ENCODE peak calls at places on chromosomes 7 and 10, in nine cellular contexts. P is A673, C is fibroblast of lung, A is choroid plexus epithelial cell, M is heart left ventricle, G is GM06990, N is Peyer's patch, V is endothelial cell, E is uterus. W is an unnamed sample.

GRCh38 chr7:29177963-29178612 is 16.5 kb upstream of the CHN2 start:
- DNase-seq in M (peak), P (no peak), G (no peak), N (peak), E (peak), A (peak), C (peak), V (no peak), W (peak)

GRCh38 chr7:47688311-47689100 is 106.6 kb upstream of the TNS3 start:
- DNase-seq in N (no peak), E (no peak), A (no peak), P (no peak), C (no peak), G (no peak), V (no peak), M (no peak), W (no peak)

GRCh38 chr7:159017741-159018140 is 126.9 kb downstream of the VIPR2 start:
- DNase-seq in P (no peak), N (no peak), E (no peak), V (no peak), C (no peak), A (no peak), M (no peak), G (no peak), W (peak)

GRCh38 chr10:15804109-15804508 is 56.2 kb downstream of the MINDY3 start:
- DNase-seq in E (no peak), A (no peak), C (no peak), M (no peak), G (no peak), N (no peak), V (no peak), P (no peak), W (no peak)

GRCh38 chr7:156139112-156139511 is 326.8 kb upstream of the SHH start:
- DNase-seq in G (no peak), C (no peak), M (no peak), E (no peak), V (no peak), N (no peak), P (no peak), A (no peak), W (no peak)

GRCh38 chr10:24428410-24428782 is 219.5 kb downstream of the KIAA1217 start:
- DNase-seq in A (peak), C (peak), V (no peak), E (no peak), M (no peak), G (no peak), N (no peak), P (no peak), W (no peak)

GRCh38 chr7:131471605-131472004 is 84.8 kb downstream of the PODXL start:
- DNase-seq in C (no peak), N (no peak), A (peak), V (no peak), G (no peak), E (no peak), P (no peak), M (no peak), W (no peak)

GRCh38 chr10:97498841-97499560 is at the start of gene UBTD1:
- DNase-seq in N (peak), V (peak), G (peak), C (peak), P (peak), M (peak), E (peak), A (peak), W (peak)

GRCh38 chr7:67621704-67622103 is 625.1 kb downstream of the TYW1 start:
- DNase-seq in E (no peak), A (no peak), N (no peak), G (no peak), P (no peak), M (no peak), V (no peak), C (no peak), W (no peak)

GRCh38 chr7:55426676-55427075 is 61.5 kb downstream of the LANCL2 start:
- DNase-seq in M (no peak), G (no peak), N (no peak), C (no peak), P (no peak), V (no peak), E (no peak), A (no peak), W (no peak)

GRCh38 chr7:142714375-142714774 is 34.9 kb upstream of the PRSS1 start:
- DNase-seq in A (no peak), C (no peak), V (peak), G (no peak), P (no peak), E (no peak), N (peak), M (no peak), W (peak)

GRCh38 chr10:25048463-25048862 is 32.1 kb downstream of the THNSL1 start:
- DNase-seq in E (no peak), G (no peak), M (peak), A (no peak), V (no peak), P (no peak), C (peak), N (peak), W (no peak)

GRCh38 chr7:101163281-101164070 is 1.9 kb downstream of the VGF start:
- DNase-seq in V (no peak), P (peak), A (no peak), C (no peak), M (no peak), N (no peak), E (no peak), G (peak), W (no peak)

GRCh38 chr10:90871279-90871760 is 454 bp upstream of the RPP30 start:
- DNase-seq in V (peak), G (peak), C (peak), E (peak), M (peak), A (peak), P (peak), N (peak), W (peak)

GRCh38 chr7:111763221-111763791 is 201.0 kb upstream of the IMMP2L start:
- DNase-seq in G (no peak), C (peak), N (no peak), V (peak), P (peak), M (no peak), E (no peak), A (peak), W (peak)

GRCh38 chr10:129602938-129603520 is 136.0 kb downstream of the MGMT start:
- DNase-seq in E (no peak), C (no peak), A (no peak), M (no peak), P (no peak), V (no peak), G (no peak), N (no peak), W (no peak)

GRCh38 chr7:151808296-151809155 is 68.4 kb downstream of the PRKAG2 start:
- DNase-seq in C (peak), M (no peak), A (no peak), N (peak), P (peak), G (no peak), E (no peak), V (no peak), W (no peak)

GRCh38 chr7:75565129-75565528 is 73.0 kb downstream of the SPDYE5 start:
- DNase-seq in M (peak), C (peak), P (no peak), A (peak), G (no peak), V (no peak), E (peak), N (no peak), W (no peak)

GRCh38 chr10:6141296-6142151 is 52.7 kb downstream of the RBM17 start:
- DNase-seq in N (no peak), E (no peak), P (no peak), V (no peak), G (peak), C (peak), M (no peak), A (peak), W (peak)

GRCh38 chr7:471866-472639 is 47.6 kb downstream of the PDGFA start:
- DNase-seq in E (peak), P (peak), M (peak), C (peak), A (peak), V (no peak), G (no peak), N (peak), W (peak)

GRCh38 chr7:5276611-5277010 is 6.1 kb upstream of the SLC29A4 start:
- DNase-seq in A (no peak), M (no peak), N (no peak), C (no peak), P (no peak), E (no peak), G (no peak), V (no peak), W (no peak)

GRCh38 chr7:159147687-159148086 is 3.0 kb upstream of the VIPR2 start:
- DNase-seq in N (no peak), M (no peak), A (no peak), E (no peak), G (no peak), P (no peak), V (no peak), C (no peak), W (no peak)

GRCh38 chr10:58237014-58237830 is 30.5 kb downstream of the IPMK start:
- DNase-seq in N (no peak), C (peak), P (peak), V (no peak), E (no peak), M (no peak), A (peak), G (no peak), W (no peak)

GRCh38 chr7:155340071-155340531 is 42.4 kb downstream of the INSIG1 start:
- DNase-seq in G (no peak), C (no peak), V (no peak), E (no peak), A (no peak), P (no peak), N (no peak), M (no peak), W (no peak)

DNA sequence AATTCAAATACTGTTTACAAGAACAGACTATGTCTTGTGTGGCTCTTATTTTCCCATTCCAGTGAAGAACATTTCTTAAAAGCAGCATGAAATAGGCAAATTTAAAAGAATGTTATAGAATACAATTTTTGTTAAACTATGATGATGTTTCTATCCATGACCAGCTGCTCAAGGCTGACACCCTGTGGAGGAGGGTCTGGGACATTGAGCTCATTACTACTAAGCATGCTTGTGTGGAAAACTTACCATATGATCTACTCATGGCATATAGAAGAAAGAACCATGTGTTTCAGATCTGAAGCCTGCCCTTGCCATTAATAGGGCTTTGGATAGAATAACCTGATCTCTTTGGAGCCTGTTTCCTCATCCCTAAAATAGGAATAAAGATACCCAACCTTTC is 125.0 kb downstream of the FOXP2 start:
- DNase-seq in E (no peak), N (no peak), A (peak), C (no peak), G (no peak), V (peak), M (no peak), P (peak), W (peak)
- TF ChIP-seq CTCF in E (no peak), N (no peak), A (peak), C (peak), G (no peak), V (no peak), M (peak), P (peak), W (no peak)

GRCh38 chr7:21253740-21254687 is 173.9 kb upstream of the SP4 start:
- DNase-seq in C (peak), N (peak), G (no peak), V (peak), A (peak), M (peak), P (peak), E (no peak), W (peak)

GRCh38 chr7:21256310-21256877 is 171.5 kb upstream of the SP4 start:
- DNase-seq in N (no peak), A (peak), G (no peak), V (peak), P (peak), E (no peak), C (peak), M (no peak), W (peak)

GRCh38 chr7:21251166-21251806 is 176.6 kb upstream of the SP4 start:
- DNase-seq in C (no peak), A (no peak), V (no peak), N (peak), P (no peak), E (no peak), G (no peak), M (no peak), W (no peak)
- TF ChIP-seq CTCF in C (no peak), A (no peak), V (no peak), N (no peak), P (no peak), E (no peak), G (no peak), M (no peak), W (no peak)

DNA sequence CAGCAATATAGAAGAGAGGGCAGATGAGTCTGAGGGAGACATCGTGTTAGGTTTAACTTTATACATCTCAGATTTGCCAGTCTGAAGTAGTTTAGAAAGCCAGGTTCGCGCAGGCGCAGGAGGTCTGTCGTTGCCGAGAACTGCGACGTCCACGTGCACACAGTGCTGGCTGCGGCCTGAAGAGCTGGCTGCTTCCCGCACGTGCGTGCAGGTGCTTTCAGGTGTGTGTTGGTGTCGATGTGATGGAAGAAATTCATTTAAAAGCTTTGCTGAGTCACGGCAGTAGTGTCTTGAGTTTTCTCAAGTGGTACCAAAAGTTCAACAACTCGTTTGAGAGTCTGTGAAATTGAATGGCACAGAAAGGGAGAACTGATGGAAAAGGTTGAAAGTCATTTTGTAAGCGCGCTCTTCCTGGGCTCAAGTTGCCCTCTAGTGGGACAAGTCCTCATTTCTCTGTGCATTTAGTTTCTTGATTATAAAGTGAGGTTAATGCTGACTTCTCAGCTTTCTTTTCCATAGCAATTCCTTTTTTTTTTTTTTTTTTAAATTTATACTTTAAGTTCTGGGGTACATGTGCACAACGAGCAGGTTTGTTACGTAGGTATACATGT is 18.7 kb downstream of the WDR37 start:
- DNase-seq in M (no peak), N (no peak), P (peak), C (no peak), G (no peak), E (no peak), A (peak), V (no peak), W (no peak)
- TF ChIP-seq CTCF in M (no peak), N (no peak), P (peak), C (peak), G (peak), E (no peak), A (peak), V (no peak), W (peak)

GRCh38 chr7:84490661-84491060 is 296.1 kb upstream of the SEMA3A start:
- DNase-seq in E (no peak), M (no peak), P (no peak), V (no peak), C (peak), N (no peak), G (no peak), A (peak), W (no peak)
- TF ChIP-seq CTCF in E (no peak), M (no peak), P (peak), V (no peak), C (no peak), N (no peak), G (no peak), A (peak), W (no peak)

DNA sequence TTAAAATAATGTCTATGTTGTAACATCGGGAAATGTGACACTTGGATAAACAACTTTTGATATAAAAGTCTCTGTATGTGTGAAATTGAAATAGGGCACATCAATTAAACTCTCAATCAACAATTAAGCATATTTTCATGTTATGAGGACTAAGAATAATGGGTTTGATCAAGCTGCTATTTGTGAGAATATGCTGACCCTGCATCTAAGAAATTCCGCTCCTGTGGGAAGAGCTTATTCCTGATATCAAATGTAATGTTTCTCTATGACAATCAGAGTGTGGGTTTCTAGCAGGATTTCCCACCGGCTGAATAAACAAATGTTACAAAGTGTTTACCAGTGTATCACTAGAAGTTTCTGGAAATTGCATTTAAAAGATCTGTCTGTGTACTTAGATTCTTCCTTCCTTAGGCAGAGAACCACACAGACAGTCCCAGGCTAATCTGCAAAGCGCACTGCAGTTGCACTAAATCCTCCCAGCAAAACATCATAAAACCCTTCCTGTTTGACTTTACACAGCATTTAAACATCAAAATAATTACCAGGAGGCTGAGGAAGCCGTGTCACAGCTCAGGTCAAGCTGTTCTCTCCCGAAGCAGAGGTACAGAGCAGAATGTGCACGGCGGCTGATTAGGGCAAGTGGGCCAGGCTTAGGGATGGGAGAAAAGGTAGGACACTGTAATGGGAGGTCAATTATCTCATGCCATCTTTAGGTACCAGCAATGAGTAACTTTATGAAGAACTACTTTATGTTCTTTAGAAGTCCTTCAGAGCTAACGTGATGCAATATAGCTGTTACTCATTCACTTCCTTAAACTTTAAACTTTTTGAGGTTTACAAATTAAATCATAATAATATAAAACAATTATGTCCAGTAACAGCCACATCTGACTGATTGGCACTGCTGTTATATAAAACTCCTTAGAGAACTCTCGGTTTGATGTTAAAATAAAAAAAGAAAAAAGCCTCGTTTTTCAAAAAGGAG is 109.1 kb upstream of the CTTNBP2 start:
- DNase-seq in E (peak), P (peak), M (no peak), G (no peak), C (no peak), N (no peak), A (peak), V (no peak), W (no peak)
- TF ChIP-seq CTCF in E (no peak), P (no peak), M (no peak), G (no peak), C (no peak), N (no peak), A (no peak), V (no peak), W (no peak)